ENCODE peak calls at places on chromosomes 13 and 19, in ten cellular contexts. G, Y, J, R, L, H, F, M, S and I are unnamed samples.

GRCh38 chr13:51230473-51231105 is 8.4 kb downstream of the FAM124A start:
- DNase-seq in F (peak), L (no peak), M (no peak), R (no peak), Y (no peak), G (no peak), S (peak), H (no peak), J (no peak), I (peak)

GRCh38 chr13:47455581-47455980 is 545.5 kb downstream of the SUCLA2 start:
- DNase-seq in J (no peak), H (no peak), L (no peak), M (no peak), G (no peak), F (no peak), S (no peak), Y (peak), R (peak), I (no peak)

GRCh38 chr19:3494051-3494450 is 6.4 kb downstream of the DOHH start:
- DNase-seq in S (no peak), J (no peak), F (peak), H (no peak), Y (no peak), G (peak), R (peak), M (no peak), L (peak), I (peak)

GRCh38 chr19:11339254-11340098 is at the start of gene RAB3D:
- DNase-seq in G (peak), Y (no peak), R (peak), F (peak), L (peak), J (peak), S (peak), M (peak), H (peak), I (peak)

GRCh38 chr13:33735276-33735675 is 82.7 kb upstream of the RFC3 start:
- DNase-seq in M (no peak), R (no peak), F (no peak), H (no peak), G (no peak), S (no peak), L (no peak), J (no peak), Y (no peak), I (no peak)

GRCh38 chr13:111973186-111974064 is 93.5 kb upstream of the SOX1 start:
- DNase-seq in R (no peak), Y (no peak), F (no peak), L (no peak), G (no peak), M (no peak), J (no peak), S (no peak), H (no peak), I (no peak)

GRCh38 chr13:101307181-101307701 is 109.1 kb downstream of the NALCN start:
- DNase-seq in M (no peak), G (no peak), R (no peak), H (no peak), J (no peak), F (no peak), Y (no peak), L (no peak), S (no peak), I (no peak)

GRCh38 chr19:33524024-33524664 is 2.6 kb upstream of the PEPD start:
- DNase-seq in M (no peak), Y (no peak), F (no peak), S (no peak), G (no peak), J (peak), L (no peak), R (no peak), H (no peak), I (no peak)